ENCODE peak calls at places on chromosome 18, in five cellular contexts. G is transverse colon, P is breast epithelium, Z is sigmoid colon, K is tibial nerve. I is an unnamed sample. For H3K4me1, the result is how much of the 10 kb centered on the place peaks cover.

GRCh38 chr18:40534748-40535147 is 1420.3 kb upstream of the PIK3C3 start:
- DNase-seq in G (no peak), Z (no peak), P (no peak), K (no peak), I (no peak)

GRCh38 chr18:1648715-1649114 is 744.0 kb downstream of the ADCYAP1 start:
- DNase-seq in P (no peak), G (no peak), K (no peak), Z (no peak), I (no peak)

GRCh38 chr18:22185723-22186386 is 16.5 kb downstream of the GATA6 start:
- DNase-seq in Z (no peak), K (no peak), P (no peak), G (no peak), I (peak)

GRCh38 chr18:49890041-49890440 is 76.7 kb upstream of the ACAA2 start:
- DNase-seq in K (no peak), G (no peak), P (no peak), Z (no peak), I (no peak)

GRCh38 chr18:50447102-50447501 is 72.3 kb downstream of the SKA1 start:
- DNase-seq in Z (no peak), G (no peak), K (no peak), P (no peak), I (no peak)

GRCh38 chr18:49471532-49471931 is 11.1 kb upstream of the DYM start:
- DNase-seq in K (no peak), Z (no peak), P (no peak), G (no peak), I (no peak)

GRCh38 chr18:22282311-22283235 is 113.2 kb downstream of the GATA6 start:
- DNase-seq in K (no peak), P (no peak), Z (no peak), G (no peak), I (no peak)

GRCh38 chr18:48534364-48534763 is 4.5 kb upstream of the CTIF start:
- DNase-seq in Z (no peak), P (no peak), K (no peak), G (no peak), I (peak)

GRCh38 chr18:74139888-74140287 is 7.7 kb downstream of the FBXO15 start:
- DNase-seq in Z (no peak), P (no peak), G (no peak), K (no peak), I (no peak)

GRCh38 chr18:60892855-60893254 is 440.4 kb upstream of the CDH20 start:
- DNase-seq in K (no peak), G (no peak), P (peak), Z (no peak), I (peak)

GRCh38 chr18:45967007-45967706 is at the start of gene EPG5:
- DNase-seq in Z (peak), K (peak), G (peak), P (peak), I (peak)
- TF ChIP-seq POLR2A in Z (peak), K (peak), G (peak), P (peak), I (peak)

DNA sequence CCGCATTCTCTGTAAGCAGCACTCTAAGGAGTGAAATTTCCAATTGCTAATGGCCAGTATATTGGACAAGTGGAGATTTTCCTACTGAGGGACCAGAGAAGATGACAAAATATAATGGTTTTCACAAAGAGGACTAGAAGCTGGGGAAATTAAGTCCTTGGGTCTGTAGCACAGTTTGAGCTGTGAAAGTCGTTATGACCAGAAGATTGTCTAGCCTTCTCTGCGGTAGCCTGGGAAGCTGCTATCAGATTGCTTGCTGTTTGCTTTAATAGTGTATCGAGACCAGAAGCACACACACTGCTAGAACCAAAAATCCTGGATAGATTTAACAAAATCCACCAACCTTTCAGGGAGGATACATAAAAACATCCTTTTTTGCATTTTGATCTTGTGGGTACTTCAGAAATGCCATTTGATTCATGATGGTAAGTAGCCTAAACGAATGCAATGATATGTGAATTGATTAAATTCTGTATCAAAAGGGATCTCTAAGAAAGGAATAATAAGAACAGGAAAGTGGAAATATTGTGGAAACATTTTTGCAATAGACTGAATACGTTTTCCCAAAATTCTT is 53.7 kb upstream of the ATP8B1 start:
- DNase-seq in G (no peak), Z (no peak), P (no peak), K (no peak), I (no peak)
- TF ChIP-seq CTCF in G (no peak), Z (no peak), P (no peak), K (no peak), I (no peak)

GRCh38 chr18:77110936-77111335 is 21.6 kb downstream of the MBP start:
- DNase-seq in Z (no peak), P (no peak), K (no peak), G (no peak), I (no peak)
- H3K4me1 ChIP-seq in Z (under half), P (under half), K (under half), G (under half), I (half or more)

DNA sequence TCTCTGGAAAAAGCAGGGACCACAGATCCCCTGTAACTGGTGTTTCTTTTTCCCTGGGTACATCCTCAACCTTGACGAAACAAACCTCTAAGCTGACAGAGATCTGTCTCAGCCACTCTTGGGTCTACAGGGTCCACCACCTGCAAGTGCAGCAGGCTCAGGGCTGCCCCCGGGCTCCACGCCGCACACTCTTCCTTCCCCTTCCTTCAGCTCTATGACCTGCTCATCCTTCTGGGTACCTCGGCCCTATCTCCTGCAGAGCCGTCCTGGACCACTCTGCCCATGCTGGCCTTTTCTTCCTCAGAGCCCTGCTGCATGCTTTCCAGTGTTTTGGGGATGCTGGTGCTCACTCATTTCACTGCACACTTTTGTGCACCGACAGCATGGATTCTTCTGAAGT is 27.5 kb downstream of the TUBB6 start:
- DNase-seq in Z (peak), G (no peak), K (no peak), P (no peak), I (no peak)
- TF ChIP-seq POLR2A in Z (no peak), G (no peak), K (no peak), P (no peak), I (no peak)

DNA sequence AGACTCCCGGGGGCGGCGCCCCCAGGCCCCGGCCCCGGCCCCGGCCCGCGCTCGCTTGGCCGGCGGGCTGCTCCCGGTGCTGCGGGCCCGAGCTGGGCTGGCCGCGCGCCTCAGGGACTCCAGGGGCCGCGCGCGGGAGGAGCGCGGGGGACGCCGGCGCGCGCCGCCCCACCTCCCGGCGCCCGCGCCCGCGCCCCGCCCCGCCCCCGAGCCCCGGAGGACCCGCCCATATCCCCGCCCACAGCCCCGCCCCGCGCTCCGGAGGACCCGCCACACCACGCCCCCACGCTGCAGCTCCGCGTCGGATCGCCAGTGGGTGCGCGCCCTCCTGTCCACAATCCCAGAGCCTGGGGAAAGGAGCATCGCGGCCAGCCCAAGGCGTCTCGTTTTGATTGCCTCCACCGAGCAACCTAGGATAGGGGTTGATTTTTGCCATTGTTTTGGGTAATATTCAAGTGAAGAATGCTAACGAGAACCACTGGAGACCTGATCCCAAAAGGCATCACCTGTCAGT is at the start of gene PARD6G:
- DNase-seq in G (peak), P (peak), K (peak), Z (peak), I (peak)
- TF ChIP-seq CTCF in G (no peak), P (no peak), K (no peak), Z (no peak), I (no peak)

DNA sequence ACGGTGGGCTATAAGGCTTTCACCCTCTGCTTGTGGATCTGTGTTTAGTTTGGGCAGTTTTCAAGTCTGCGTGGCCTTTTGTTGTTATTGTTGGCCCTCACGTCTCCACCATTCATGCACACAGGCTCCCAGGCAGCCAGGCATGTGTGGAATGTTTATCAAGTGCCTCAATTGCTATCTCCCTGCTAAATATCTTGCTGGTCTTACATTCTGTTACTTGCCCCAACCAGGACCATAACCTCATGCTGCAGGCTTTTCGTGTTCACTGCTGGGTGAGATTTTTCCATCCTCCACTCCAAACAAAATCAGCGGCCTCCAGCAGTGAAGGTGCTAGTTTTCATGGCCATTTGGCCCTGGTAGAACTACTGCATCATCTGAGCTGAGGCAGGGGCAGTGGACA is 63.0 kb upstream of the DSC1 start:
- DNase-seq in K (no peak), P (no peak), Z (no peak), G (no peak), I (no peak)
- H3K4me1 ChIP-seq in K (under half), P (under half), Z (under half), G (under half), I (under half)

DNA sequence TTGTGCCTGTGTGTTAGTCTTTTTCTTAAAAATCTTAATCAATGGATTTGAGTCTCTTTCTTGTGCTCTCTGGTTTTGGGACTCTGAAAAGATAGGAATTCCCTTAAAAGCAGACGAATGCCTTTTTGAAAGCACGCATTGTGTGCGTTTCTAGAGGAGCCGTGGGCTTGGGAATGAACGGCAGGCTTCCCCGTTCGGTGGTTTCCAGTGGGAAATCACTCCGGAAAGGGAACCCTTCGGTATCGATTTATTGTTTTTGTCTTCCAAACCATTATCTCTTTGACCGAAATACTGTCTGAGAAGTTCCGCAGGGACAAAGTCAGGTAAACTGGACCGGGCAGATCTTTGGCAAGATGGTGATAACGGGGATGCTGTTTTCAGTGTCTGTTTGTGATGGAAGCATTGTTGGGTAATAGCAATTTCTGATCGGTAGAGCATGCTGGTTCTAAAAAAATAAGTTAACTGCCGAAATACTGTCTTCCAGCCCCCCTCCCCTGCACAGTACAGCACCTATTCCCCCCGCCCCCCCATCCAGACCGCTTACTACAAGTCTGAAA is 429 bp downstream of the SETBP1 start:
- DNase-seq in P (no peak), G (no peak), K (no peak), Z (no peak), I (no peak)
- TF ChIP-seq POLR2A in P (no peak), G (no peak), K (no peak), Z (no peak), I (no peak)

I was measured in adrenal gland.